ENCODE peak calls at places on chromosome 11, in six cellular contexts. L, K, V, R, Z and E are unnamed samples.
A peak's percentile ranks its signal among the peaks of the same experiment; 100 is the strongest.

GRCh38 chr11:13333456-13333957 is 55.9 kb downstream of the BMAL1 start:
- DNase-seq in R (no peak), Z (no peak), L (no peak), K (no peak), V (no peak), E (no peak)

GRCh38 chr11:70169632-70170031 is 33.5 kb upstream of the FADD start:
- DNase-seq in L (no peak), V (no peak), R (no peak), Z (no peak), K (no peak), E (no peak)

GRCh38 chr11:107785401-107785800 is 73.2 kb downstream of the SLC35F2 start:
- DNase-seq in R (no peak), K (peak; percentile 43), Z (no peak), L (no peak), V (no peak), E (no peak)

GRCh38 chr11:122979815-122980656 is 1.6 kb downstream of the BSX start:
- DNase-seq in R (no peak), K (no peak), Z (peak; percentile 53), L (no peak), V (peak; percentile 41), E (no peak)

GRCh38 chr11:129236850-129237249 is 44.7 kb upstream of the ARHGAP32 start:
- DNase-seq in R (no peak), V (no peak), Z (no peak), L (no peak), K (no peak), E (no peak)

GRCh38 chr11:70650075-70650909 is 252.0 kb downstream of the CTTN start:
- DNase-seq in L (no peak), V (peak; percentile 88), K (peak; percentile 82), R (peak; percentile 80), Z (peak; percentile 94), E (no peak)

GRCh38 chr11:110598725-110599124 is 113.5 kb downstream of the ARHGAP20 start:
- DNase-seq in R (no peak), Z (no peak), V (no peak), K (no peak), L (no peak), E (no peak)

GRCh38 chr11:132898021-132898420 is 634.3 kb downstream of the OPCML start:
- DNase-seq in V (no peak), L (no peak), R (no peak), K (peak; percentile 46), Z (no peak), E (no peak)

GRCh38 chr11:44589301-44589700 is 23.8 kb downstream of the CD82 start:
- DNase-seq in V (no peak), K (no peak), R (no peak), Z (no peak), L (no peak), E (no peak)

GRCh38 chr11:128551641-128552335 is 35.6 kb downstream of the ETS1 start:
- DNase-seq in R (no peak), K (no peak), L (no peak), V (no peak), Z (no peak), E (no peak)

GRCh38 chr11:16911186-16911585 is 103.0 kb downstream of the PLEKHA7 start:
- DNase-seq in Z (no peak), V (no peak), L (no peak), R (no peak), K (no peak), E (no peak)

GRCh38 chr11:64040684-64041267 is 5.0 kb downstream of the FLRT1 start:
- DNase-seq in R (no peak), K (no peak), V (no peak), L (no peak), Z (peak; percentile 89), E (no peak)

GRCh38 chr11:68839953-68840641 is 1.6 kb downstream of the CPT1A start:
- DNase-seq in L (no peak), K (peak; percentile 36), Z (peak; percentile 18), V (no peak), R (no peak), E (no peak)

GRCh38 chr11:113241190-113242051 is 73.0 kb upstream of the TTC12 start:
- DNase-seq in Z (no peak), R (no peak), V (no peak), L (no peak), K (peak; percentile 24), E (no peak)

GRCh38 chr11:113242060-113242459 is 72.3 kb upstream of the TTC12 start:
- DNase-seq in L (no peak), R (no peak), K (no peak), Z (no peak), V (no peak), E (no peak)

GRCh38 chr11:113240790-113241189 is 73.6 kb upstream of the TTC12 start:
- DNase-seq in R (no peak), V (no peak), K (no peak), L (no peak), Z (no peak), E (no peak)

GRCh38 chr11:113245216-113245615 is 69.2 kb upstream of the TTC12 start:
- DNase-seq in R (no peak), Z (no peak), K (peak; percentile 9), L (no peak), V (no peak), E (no peak)

GRCh38 chr11:113242767-113243397 is 71.5 kb upstream of the TTC12 start:
- DNase-seq in K (peak; percentile 81), Z (peak; percentile 44), R (no peak), L (no peak), V (no peak), E (no peak)
- H3K27ac ChIP-seq in K (no peak overlapping the region), Z (no peak overlapping the region), R (no peak overlapping the region), L (peak overlapping the region; percentile 3), V (peak overlapping the region; percentile 72), E (peak overlapping the region; percentile 38)

GRCh38 chr11:127255239-127255638 is 254.7 kb upstream of the KIRREL3 start:
- DNase-seq in L (no peak), K (no peak), V (no peak), Z (no peak), R (no peak), E (no peak)
- H3K27ac ChIP-seq in L (no peak overlapping the region), K (no peak overlapping the region), V (no peak overlapping the region), Z (no peak overlapping the region), R (no peak overlapping the region), E (no peak overlapping the region)

GRCh38 chr11:103805688-103806009 is 230.8 kb upstream of the DDI1 start:
- DNase-seq in R (no peak), L (no peak), V (no peak), K (no peak), Z (no peak), E (no peak)

GRCh38 chr11:103806130-103806900 is 230.1 kb upstream of the DDI1 start:
- DNase-seq in V (no peak), Z (no peak), L (no peak), R (no peak), K (peak; percentile 87), E (no peak)

GRCh38 chr11:103798456-103798855 is 238.0 kb upstream of the DDI1 start:
- DNase-seq in K (no peak), V (no peak), R (no peak), Z (no peak), L (no peak), E (no peak)

GRCh38 chr11:103800406-103801114 is 235.9 kb upstream of the DDI1 start:
- DNase-seq in K (peak; percentile 90), Z (peak; percentile 5), L (no peak), V (no peak), R (no peak), E (no peak)

DNA sequence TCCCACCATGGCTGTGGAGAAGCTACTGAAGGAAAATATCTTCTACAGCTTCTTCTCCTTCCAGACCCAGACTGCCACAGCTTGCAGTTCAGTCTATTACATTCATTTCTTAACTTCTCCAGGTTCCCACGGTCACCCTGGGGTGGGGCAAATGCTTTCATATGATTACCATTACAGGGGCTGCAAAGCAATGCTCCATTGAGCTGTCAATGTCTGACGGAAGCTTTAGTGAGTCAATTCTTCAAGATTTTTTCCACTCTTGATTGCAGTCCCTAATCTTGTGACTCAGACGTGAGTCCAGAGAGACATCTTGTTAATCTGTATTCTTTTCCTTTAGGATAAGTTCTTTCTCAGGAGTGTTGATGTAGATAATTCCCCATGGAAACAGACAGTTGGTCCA is 233.4 kb upstream of the DDI1 start:
- DNase-seq in L (no peak), V (no peak), K (peak; percentile 65), Z (no peak), R (no peak), E (no peak)
- H3K27ac ChIP-seq in L (no peak overlapping the region), V (no peak overlapping the region), K (no peak overlapping the region), Z (no peak overlapping the region), R (no peak overlapping the region), E (no peak overlapping the region)

GRCh38 chr11:77096591-77097019 is 6.0 kb upstream of the OMP start:
- DNase-seq in R (no peak), L (peak; percentile 60), V (no peak), Z (no peak), K (no peak), E (no peak)

GRCh38 chr11:77095551-77096490 is 6.8 kb upstream of the OMP start:
- DNase-seq in L (peak; percentile 54), V (no peak), K (no peak), Z (peak; percentile 27), R (no peak), E (no peak)

GRCh38 chr11:77093056-77093891 is 9.4 kb upstream of the OMP start:
- DNase-seq in Z (no peak), V (no peak), L (peak; percentile 73), R (no peak), K (no peak), E (no peak)

GRCh38 chr11:77093987-77094840 is 8.4 kb upstream of the OMP start:
- DNase-seq in K (no peak), V (no peak), L (peak; percentile 58), R (no peak), Z (no peak), E (no peak)

DNA sequence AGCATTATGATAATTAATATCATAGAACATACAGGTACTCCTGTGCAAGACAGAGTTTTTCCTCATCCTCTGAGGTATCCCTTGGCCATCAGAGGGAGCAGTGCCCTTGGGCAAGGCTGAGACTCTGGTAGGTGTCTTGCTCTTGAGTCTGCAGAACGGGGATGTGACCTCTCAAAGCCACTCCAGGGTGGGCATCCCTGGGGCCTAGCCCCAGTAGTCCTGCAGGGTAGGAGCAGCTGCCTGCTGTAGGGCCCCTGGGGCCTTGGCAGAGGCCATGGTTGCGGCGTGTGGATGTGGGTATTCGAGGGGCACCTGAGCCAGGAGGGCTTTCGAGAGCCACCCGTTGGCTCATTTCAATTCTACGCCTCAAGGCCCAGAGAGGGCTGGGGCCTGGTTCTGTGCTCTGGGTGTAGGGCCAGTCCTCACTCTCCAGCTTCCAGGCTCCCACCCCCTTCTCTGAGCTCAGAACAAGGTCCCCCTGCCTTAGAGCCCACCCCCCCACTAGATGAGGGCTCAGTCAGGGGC is 7.7 kb upstream of the OMP start:
- DNase-seq in K (no peak), L (no peak), V (no peak), Z (no peak), R (no peak), E (no peak)
- H3K27ac ChIP-seq in K (no peak overlapping the region), L (no peak overlapping the region), V (no peak overlapping the region), Z (no peak overlapping the region), R (no peak overlapping the region), E (no peak overlapping the region)

DNA sequence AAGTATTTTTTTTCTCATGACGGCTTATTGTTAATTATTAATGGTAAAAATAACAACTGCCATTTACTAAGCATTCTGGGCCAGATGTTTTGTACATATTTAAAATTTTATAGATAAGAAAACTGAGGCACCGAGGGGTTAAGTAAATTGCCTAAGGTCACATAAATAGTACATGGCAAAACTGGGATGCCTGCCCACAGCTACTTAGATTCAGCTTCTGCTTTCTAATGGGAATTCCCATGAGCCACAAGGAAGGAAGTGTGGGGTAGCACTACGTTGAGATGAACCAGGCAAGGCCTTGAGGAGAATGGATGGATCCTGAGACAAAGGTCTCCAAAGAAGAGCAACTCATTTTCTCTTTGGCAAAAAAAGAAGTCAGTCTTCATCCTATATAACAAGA is 11.9 kb upstream of the PHF21A start:
- DNase-seq in R (no peak), L (no peak), Z (no peak), K (peak; percentile 22), V (no peak), E (no peak)
- H3K27ac ChIP-seq in R (no peak overlapping the region), L (no peak overlapping the region), Z (no peak overlapping the region), K (no peak overlapping the region), V (no peak overlapping the region), E (no peak overlapping the region)